ENCODE peak calls at places on chromosomes 3 and 15, in nine cellular contexts. T is dorsolateral prefrontal cortex; S is endothelial cell; M is GM13977; X is CD8-positive, alpha-beta T cell; B is brain microvascular endothelial cell; N is psoas muscle; R is HepG2; A is progenitor cell of endocrine pancreas. J is an unnamed sample.

GRCh38 chr15:70423267-70423666 is 325.6 kb upstream of the TLE3 start:
- DNase-seq in T (no peak), S (no peak), M (no peak), X (no peak), B (no peak), N (no peak), R (no peak), A (no peak), J (no peak)

GRCh38 chr3:130894873-130895330 is 1.0 kb downstream of the ATP2C1 start:
- DNase-seq in T (no peak), S (no peak), M (peak; percentile 20), X (no peak), B (no peak), N (no peak), R (no peak), A (no peak), J (no peak)

GRCh38 chr15:22232675-22233074 is 152.3 kb downstream of the OR4M2 start:
- DNase-seq in T (no peak), S (no peak), M (no peak), X (no peak), B (no peak), N (no peak), R (no peak), A (no peak), J (no peak)

GRCh38 chr3:113409676-113410075 is 31.6 kb downstream of the CFAP44 start:
- DNase-seq in T (no peak), S (no peak), M (no peak), X (no peak), B (no peak), N (no peak), R (no peak), A (no peak), J (no peak)

GRCh38 chr3:4821975-4822374 is 157.3 kb upstream of the BHLHE40 start:
- DNase-seq in T (no peak), S (no peak), M (no peak), X (peak; percentile 67), B (no peak), N (no peak), R (no peak), A (no peak), J (no peak)

GRCh38 chr15:64146885-64147681 is 4.4 kb upstream of the SNX22 start:
- DNase-seq in T (no peak), S (no peak), M (no peak), X (no peak), B (peak; percentile 58), N (no peak), R (peak; percentile 86), A (peak; percentile 40), J (peak; percentile 67)

GRCh38 chr15:40106203-40107161 is 2.2 kb downstream of the BMF start:
- DNase-seq in T (no peak), S (peak; percentile 49), M (peak; percentile 83), X (no peak), B (no peak), N (peak; percentile 70), R (peak; percentile 95), A (peak; percentile 49), J (peak; percentile 83)

GRCh38 chr15:26722621-26723160 is 50.2 kb downstream of the GABRB3 start:
- DNase-seq in T (no peak), S (no peak), M (no peak), X (no peak), B (no peak), N (no peak), R (no peak), A (no peak), J (no peak)

GRCh38 chr15:76347507-76348055 is 11.0 kb downstream of the ISL2 start:
- DNase-seq in T (no peak), S (no peak), M (no peak), X (no peak), B (no peak), N (no peak), R (no peak), A (no peak), J (no peak)

GRCh38 chr15:36275656-36276055 is 303.8 kb upstream of the CDIN1 start:
- DNase-seq in T (no peak), S (no peak), M (no peak), X (no peak), B (no peak), N (no peak), R (no peak), A (no peak), J (no peak)

GRCh38 chr3:141430326-141430725 is 56.5 kb upstream of the RASA2 start:
- DNase-seq in T (no peak), S (no peak), M (no peak), X (no peak), B (no peak), N (no peak), R (no peak), A (no peak), J (no peak)

GRCh38 chr15:69996842-69997478 is 100.8 kb downstream of the TLE3 start:
- DNase-seq in T (no peak), S (no peak), M (no peak), X (no peak), B (no peak), N (no peak), R (no peak), A (no peak), J (no peak)

DNA sequence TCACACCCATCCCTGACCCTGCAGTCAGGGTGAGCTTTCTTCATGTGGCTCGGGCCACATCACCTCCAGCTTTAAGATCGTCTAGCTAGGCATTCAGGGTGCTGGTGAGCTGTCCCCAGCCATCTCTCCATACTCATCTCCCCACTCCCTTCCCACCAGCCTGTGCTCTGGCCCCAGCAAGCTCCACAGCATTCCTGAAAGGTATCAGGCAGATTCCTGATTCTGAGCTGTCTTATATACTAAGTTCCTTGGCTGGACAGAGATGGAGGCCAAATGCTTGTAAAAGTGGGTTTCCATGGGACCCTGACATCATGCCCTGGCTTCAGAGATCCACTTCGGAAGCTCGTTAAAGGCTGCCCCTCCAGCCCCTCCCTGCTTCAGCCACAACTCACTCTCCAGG is 4.0 kb downstream of the CILP start:
- DNase-seq in T (no peak), S (no peak), M (no peak), X (no peak), B (no peak), N (no peak), R (no peak), A (no peak), J (no peak)
- TF ChIP-seq CTCF in T (no peak), S (no peak), M (no peak), X (no peak), B (no peak), N (no peak), R (no peak), A (no peak), J (no peak)

GRCh38 chr3:184798120-184798519 is 13.8 kb upstream of the VPS8 start:
- DNase-seq in T (no peak), S (no peak), M (no peak), X (no peak), B (no peak), N (no peak), R (no peak), A (no peak), J (no peak)
- TF ChIP-seq CTCF in T (no peak), S (no peak), M (no peak), X (no peak), B (no peak), N (no peak), R (no peak), A (no peak), J (no peak)

GRCh38 chr3:47854720-47855455 is 52.0 kb downstream of the DHX30 start:
- DNase-seq in T (no peak), S (no peak), M (no peak), X (no peak), B (no peak), N (no peak), R (no peak), A (no peak), J (no peak)
- TF ChIP-seq CTCF in T (no peak), S (no peak), M (no peak), X (no peak), B (no peak), N (no peak), R (no peak), A (no peak), J (no peak)

GRCh38 chr15:60079210-60079609 is 75.1 kb downstream of the FOXB1 start:
- DNase-seq in T (no peak), S (peak; percentile 11), M (no peak), X (no peak), B (no peak), N (no peak), R (no peak), A (no peak), J (no peak)
- TF ChIP-seq CTCF in T (no peak), S (peak; percentile 67), M (peak; percentile 25), X (no peak), B (peak; percentile 66), N (no peak), R (no peak), A (peak; percentile 57), J (no peak)

DNA sequence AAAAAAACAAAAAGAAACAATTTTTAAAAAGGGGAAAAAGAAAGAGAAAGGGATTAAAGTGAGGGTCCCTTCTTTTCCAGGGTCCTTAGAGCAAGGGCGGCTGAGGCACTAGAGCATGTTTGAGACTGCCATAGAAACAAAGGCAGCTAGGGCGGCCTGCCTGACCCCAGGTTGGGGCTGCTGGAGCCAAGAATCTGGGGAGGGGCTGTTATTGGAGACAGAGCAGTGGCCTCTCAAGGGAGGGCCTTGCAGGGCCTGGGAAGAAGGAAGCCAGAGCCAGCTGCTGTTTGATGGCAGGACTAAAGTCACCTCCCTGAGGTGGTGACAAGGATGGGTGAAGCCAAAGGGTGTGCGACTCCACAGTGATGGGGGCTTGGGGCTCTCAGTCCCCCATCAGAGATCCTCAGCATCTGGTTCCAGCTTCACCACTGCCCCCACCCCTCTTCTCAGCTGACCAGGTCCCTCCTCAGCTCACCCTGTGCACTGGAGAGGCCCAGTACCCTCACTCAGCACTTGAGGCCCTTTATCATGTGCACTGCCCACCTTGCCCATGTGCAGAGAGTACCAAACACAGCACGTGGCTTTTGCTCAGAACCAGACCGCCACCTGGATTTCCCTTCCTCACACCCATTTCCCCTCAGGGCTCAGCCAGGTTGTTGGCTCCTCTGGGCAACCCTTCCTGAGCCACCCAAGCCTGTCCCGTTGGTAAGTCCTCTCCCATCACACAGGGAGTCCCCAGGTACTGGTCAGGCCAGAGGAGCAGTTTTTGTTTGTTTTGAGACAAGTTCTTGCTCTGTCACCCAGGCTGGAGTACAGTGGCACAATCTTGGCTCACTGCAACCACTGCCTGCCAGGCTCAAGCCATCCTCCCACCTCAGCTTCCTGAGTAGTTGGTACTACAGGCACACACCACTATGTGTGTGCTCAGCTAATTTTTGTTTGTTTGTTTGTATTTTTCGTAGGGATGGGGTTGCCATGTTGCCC is 1.7 kb downstream of the TMEM89 start:
- DNase-seq in T (no peak), S (no peak), M (no peak), X (no peak), B (no peak), N (no peak), R (no peak), A (no peak), J (no peak)
- TF ChIP-seq CTCF in T (no peak), S (no peak), M (no peak), X (no peak), B (no peak), N (no peak), R (no peak), A (no peak), J (no peak)